ENCODE peak calls at places on chromosomes 13 and 19, in eight cellular contexts. One of them, this sample, is unnamed.

GRCh38 chr19:5046339-5047039 is 77.6 kb downstream of the KDM4B start:
- DNase-seq in heart right ventricle: no peak
- DNase-seq in A549: peak
- DNase-seq in K562: no peak
- DNase-seq in adrenal gland: peak
- DNase-seq in tibial nerve: no peak
- DNase-seq in AG10803: peak
- DNase-seq in tibial artery: peak
- DNase-seq in this sample: no peak

GRCh38 chr19:17846146-17846545 is 1.6 kb downstream of the JAK3 start:
- DNase-seq in heart right ventricle: no peak
- DNase-seq in K562: no peak
- DNase-seq in tibial nerve: no peak
- DNase-seq in tibial artery: no peak
- DNase-seq in adrenal gland: no peak
- DNase-seq in AG10803: no peak
- DNase-seq in A549: no peak
- DNase-seq in this sample: no peak

GRCh38 chr19:4138445-4138844 is 14.5 kb upstream of the MAP2K2 start:
- DNase-seq in adrenal gland: no peak
- DNase-seq in tibial nerve: no peak
- DNase-seq in heart right ventricle: no peak
- DNase-seq in AG10803: no peak
- DNase-seq in tibial artery: no peak
- DNase-seq in A549: no peak
- DNase-seq in K562: no peak
- DNase-seq in this sample: no peak

GRCh38 chr13:99191900-99192399 is 8.7 kb upstream of the UBAC2 start:
- DNase-seq in heart right ventricle: no peak
- DNase-seq in K562: no peak
- DNase-seq in tibial nerve: no peak
- DNase-seq in tibial artery: no peak
- DNase-seq in A549: no peak
- DNase-seq in adrenal gland: no peak
- DNase-seq in AG10803: peak
- DNase-seq in this sample: no peak

GRCh38 chr13:99305180-99305965 is 1.8 kb downstream of the GPR183 start:
- DNase-seq in tibial artery: no peak
- DNase-seq in tibial nerve: no peak
- DNase-seq in heart right ventricle: no peak
- DNase-seq in K562: no peak
- DNase-seq in A549: no peak
- DNase-seq in AG10803: no peak
- DNase-seq in adrenal gland: no peak
- DNase-seq in this sample: no peak

GRCh38 chr13:24911135-24911524 is 147.2 kb downstream of the RNF17 start:
- DNase-seq in heart right ventricle: no peak
- DNase-seq in adrenal gland: no peak
- DNase-seq in tibial artery: no peak
- DNase-seq in K562: peak
- DNase-seq in A549: peak
- DNase-seq in tibial nerve: no peak
- DNase-seq in AG10803: peak
- DNase-seq in this sample: peak

GRCh38 chr13:73146705-73147104 is 87.9 kb downstream of the KLF5 start:
- DNase-seq in AG10803: peak
- DNase-seq in adrenal gland: no peak
- DNase-seq in K562: no peak
- DNase-seq in tibial nerve: no peak
- DNase-seq in heart right ventricle: no peak
- DNase-seq in A549: peak
- DNase-seq in tibial artery: no peak
- DNase-seq in this sample: no peak

GRCh38 chr19:42420055-42420544 is 7.1 kb downstream of the LIPE start:
- DNase-seq in heart right ventricle: peak
- DNase-seq in A549: peak
- DNase-seq in adrenal gland: peak
- DNase-seq in K562: peak
- DNase-seq in AG10803: peak
- DNase-seq in tibial nerve: no peak
- DNase-seq in tibial artery: no peak
- DNase-seq in this sample: no peak

DNA sequence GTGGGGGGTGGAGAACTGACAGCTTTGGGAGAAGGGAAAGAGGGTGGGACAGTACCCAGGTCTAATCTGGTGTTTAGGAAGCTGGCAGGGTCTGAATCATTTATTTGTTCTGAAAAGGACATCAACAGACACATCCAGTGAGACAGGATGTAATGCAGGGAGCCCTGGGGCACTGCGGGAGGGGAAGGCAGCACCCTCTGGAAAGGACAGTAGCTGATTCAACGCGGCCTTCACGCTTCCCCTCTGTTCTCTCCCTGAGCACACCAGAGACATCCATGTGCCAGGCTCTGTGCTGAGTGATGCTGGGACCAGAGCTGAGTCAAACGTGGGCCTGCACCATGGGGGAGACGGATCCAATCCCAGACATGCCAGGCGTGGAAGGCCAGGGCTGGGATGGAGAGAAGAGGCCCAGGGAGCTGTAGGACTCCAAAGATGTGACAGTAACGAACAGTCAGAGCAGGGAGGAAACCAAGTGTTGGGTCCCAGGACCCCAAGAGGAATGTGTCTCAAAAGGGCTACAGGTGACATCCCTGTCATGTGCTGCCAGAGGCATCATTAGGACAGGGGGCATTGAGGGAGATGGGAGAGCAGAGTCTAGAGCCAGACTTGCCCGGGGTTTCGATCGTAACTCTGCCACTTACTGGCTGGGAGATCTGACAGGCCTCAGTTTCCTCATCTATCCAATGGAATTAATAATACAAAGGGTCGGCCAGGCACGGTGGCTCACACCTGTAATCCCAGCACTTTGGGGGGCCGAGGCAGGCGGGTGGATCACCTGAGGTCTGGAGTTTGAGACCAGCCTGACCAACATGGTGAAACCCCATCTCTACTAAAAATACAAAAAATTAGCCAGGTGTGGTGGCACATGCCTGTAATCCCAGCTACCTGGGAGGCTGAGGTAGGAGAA is 1.7 kb downstream of the ETFB start:
- DNase-seq in adrenal gland: peak
- DNase-seq in tibial artery: no peak
- DNase-seq in K562: no peak
- DNase-seq in tibial nerve: no peak
- DNase-seq in heart right ventricle: no peak
- DNase-seq in AG10803: no peak
- DNase-seq in A549: peak
- DNase-seq in this sample: no peak
- H3K4me3 ChIP-seq in adrenal gland: no peak
- H3K4me3 ChIP-seq in tibial artery: no peak
- H3K4me3 ChIP-seq in K562: no peak
- H3K4me3 ChIP-seq in tibial nerve: no peak
- H3K4me3 ChIP-seq in heart right ventricle: peak
- H3K4me3 ChIP-seq in AG10803: no peak
- H3K4me3 ChIP-seq in A549: no peak
- H3K4me3 ChIP-seq in this sample: no peak

GRCh38 chr19:29760752-29761502 is 45.9 kb upstream of the C19orf12 start:
- DNase-seq in tibial nerve: no peak
- DNase-seq in heart right ventricle: no peak
- DNase-seq in adrenal gland: no peak
- DNase-seq in tibial artery: no peak
- DNase-seq in AG10803: no peak
- DNase-seq in K562: no peak
- DNase-seq in A549: no peak
- DNase-seq in this sample: no peak

GRCh38 chr19:29764322-29764721 is 47.5 kb upstream of the CCNE1 start:
- DNase-seq in AG10803: no peak
- DNase-seq in K562: no peak
- DNase-seq in adrenal gland: no peak
- DNase-seq in heart right ventricle: no peak
- DNase-seq in tibial artery: no peak
- DNase-seq in A549: no peak
- DNase-seq in tibial nerve: no peak
- DNase-seq in this sample: no peak

GRCh38 chr19:29759359-29759758 is 44.3 kb upstream of the C19orf12 start:
- DNase-seq in A549: no peak
- DNase-seq in adrenal gland: no peak
- DNase-seq in AG10803: no peak
- DNase-seq in K562: no peak
- DNase-seq in tibial nerve: no peak
- DNase-seq in heart right ventricle: no peak
- DNase-seq in tibial artery: no peak
- DNase-seq in this sample: no peak

GRCh38 chr19:29758863-29759262 is 43.8 kb upstream of the C19orf12 start:
- DNase-seq in A549: no peak
- DNase-seq in heart right ventricle: no peak
- DNase-seq in AG10803: no peak
- DNase-seq in K562: no peak
- DNase-seq in tibial artery: no peak
- DNase-seq in tibial nerve: no peak
- DNase-seq in adrenal gland: no peak
- DNase-seq in this sample: no peak

DNA sequence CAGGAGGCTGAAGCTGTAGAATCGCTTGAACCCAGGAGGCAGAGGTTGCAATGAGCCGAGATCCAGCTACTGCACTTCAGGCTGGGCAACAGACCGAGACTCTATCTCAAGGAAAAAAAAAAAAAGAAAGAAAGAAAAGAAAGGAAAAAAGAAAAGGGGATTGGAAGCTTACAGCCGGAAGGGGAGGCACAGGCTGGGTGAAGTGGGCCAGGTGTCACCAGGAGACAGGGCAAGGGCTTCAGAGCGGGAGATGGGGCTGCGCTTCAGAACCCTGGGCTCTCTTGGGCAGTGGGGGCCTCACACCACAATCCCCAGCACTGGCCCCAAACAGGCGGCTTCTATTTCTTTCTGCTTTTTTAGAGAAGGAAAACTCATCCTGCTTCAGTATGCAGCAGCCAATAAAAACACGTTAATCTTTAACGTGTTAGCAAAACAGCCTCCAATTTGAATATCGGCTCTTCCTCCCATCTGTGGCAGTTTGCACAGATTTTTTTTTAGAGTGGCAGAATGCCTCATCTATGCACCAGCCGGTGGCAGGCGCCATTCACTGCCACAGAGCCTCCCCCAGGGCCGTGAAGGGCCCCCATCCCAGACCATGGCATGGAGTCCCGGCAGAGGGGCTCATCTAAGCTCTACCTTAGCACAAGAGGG is 46.6 kb upstream of the C19orf12 start:
- DNase-seq in K562: no peak
- DNase-seq in tibial nerve: no peak
- DNase-seq in adrenal gland: no peak
- DNase-seq in A549: no peak
- DNase-seq in heart right ventricle: no peak
- DNase-seq in AG10803: no peak
- DNase-seq in tibial artery: no peak
- DNase-seq in this sample: no peak
- TF ChIP-seq CTCF in K562: no peak
- TF ChIP-seq CTCF in tibial nerve: no peak
- TF ChIP-seq CTCF in adrenal gland: no peak
- TF ChIP-seq CTCF in A549: no peak
- TF ChIP-seq CTCF in heart right ventricle: no peak
- TF ChIP-seq CTCF in AG10803: no peak
- TF ChIP-seq CTCF in tibial artery: no peak
- TF ChIP-seq CTCF in this sample: no peak

DNA sequence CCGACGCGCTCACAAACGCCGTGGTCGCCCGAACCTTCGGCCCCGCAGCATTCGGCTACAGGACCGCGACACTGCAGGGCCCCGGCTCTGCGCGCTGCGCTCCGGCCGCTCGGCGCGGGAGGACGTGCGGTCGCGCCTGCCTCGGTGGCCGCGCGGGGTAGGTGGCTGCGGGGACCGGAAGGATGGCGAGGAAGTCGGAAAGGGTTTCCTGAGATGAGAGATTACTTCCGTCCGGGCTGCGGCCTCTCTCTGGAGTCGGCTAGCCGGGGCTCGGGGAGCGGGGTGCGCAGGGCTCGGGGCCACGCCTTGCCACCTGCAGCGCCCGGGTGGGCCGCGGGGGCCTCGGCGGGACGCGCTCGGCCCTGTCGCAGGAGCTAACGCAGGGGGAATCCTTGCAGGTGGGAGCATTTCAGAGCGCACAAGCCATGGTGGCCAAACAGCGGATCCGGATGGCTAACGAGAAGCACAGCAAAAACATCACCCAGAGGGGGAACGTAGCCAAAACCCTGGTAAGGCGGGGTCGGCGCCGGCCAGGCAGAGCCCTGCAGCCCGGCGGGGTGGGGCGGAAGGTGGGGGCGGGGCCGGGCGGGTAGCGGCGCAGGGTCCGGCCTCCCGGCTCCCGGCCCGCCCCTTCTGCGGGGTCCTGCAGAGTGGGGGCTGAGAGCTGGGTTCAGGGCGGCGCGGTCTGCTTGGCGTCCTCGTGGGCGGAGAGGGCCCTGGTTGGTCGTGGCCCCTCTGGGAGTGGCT is at the start of gene SERP2:
- DNase-seq in K562: no peak
- DNase-seq in AG10803: peak
- DNase-seq in heart right ventricle: peak
- DNase-seq in tibial artery: no peak
- DNase-seq in A549: no peak
- DNase-seq in adrenal gland: peak
- DNase-seq in tibial nerve: no peak
- DNase-seq in this sample: no peak
- H3K4me3 ChIP-seq in K562: no peak
- H3K4me3 ChIP-seq in AG10803: peak
- H3K4me3 ChIP-seq in heart right ventricle: peak
- H3K4me3 ChIP-seq in tibial artery: peak
- H3K4me3 ChIP-seq in A549: no peak
- H3K4me3 ChIP-seq in adrenal gland: no peak
- H3K4me3 ChIP-seq in tibial nerve: peak
- H3K4me3 ChIP-seq in this sample: peak

GRCh38 chr13:59750860-59751259 is 412.9 kb downstream of the DIAPH3 start:
- DNase-seq in AG10803: peak
- DNase-seq in heart right ventricle: no peak
- DNase-seq in A549: no peak
- DNase-seq in adrenal gland: no peak
- DNase-seq in K562: no peak
- DNase-seq in tibial artery: no peak
- DNase-seq in tibial nerve: no peak
- DNase-seq in this sample: peak

GRCh38 chr13:59746291-59746962 is 417.3 kb downstream of the DIAPH3 start:
- DNase-seq in A549: no peak
- DNase-seq in K562: no peak
- DNase-seq in adrenal gland: no peak
- DNase-seq in tibial artery: no peak
- DNase-seq in heart right ventricle: no peak
- DNase-seq in tibial nerve: no peak
- DNase-seq in AG10803: peak
- DNase-seq in this sample: peak

GRCh38 chr13:59744747-59745394 is 418.9 kb downstream of the DIAPH3 start:
- DNase-seq in tibial artery: no peak
- DNase-seq in tibial nerve: no peak
- DNase-seq in heart right ventricle: no peak
- DNase-seq in adrenal gland: no peak
- DNase-seq in A549: no peak
- DNase-seq in K562: no peak
- DNase-seq in AG10803: peak
- DNase-seq in this sample: no peak

GRCh38 chr13:59745395-59745788 is 418.3 kb downstream of the DIAPH3 start:
- DNase-seq in tibial artery: no peak
- DNase-seq in adrenal gland: no peak
- DNase-seq in heart right ventricle: no peak
- DNase-seq in AG10803: peak
- DNase-seq in A549: no peak
- DNase-seq in tibial nerve: no peak
- DNase-seq in K562: no peak
- DNase-seq in this sample: no peak

DNA sequence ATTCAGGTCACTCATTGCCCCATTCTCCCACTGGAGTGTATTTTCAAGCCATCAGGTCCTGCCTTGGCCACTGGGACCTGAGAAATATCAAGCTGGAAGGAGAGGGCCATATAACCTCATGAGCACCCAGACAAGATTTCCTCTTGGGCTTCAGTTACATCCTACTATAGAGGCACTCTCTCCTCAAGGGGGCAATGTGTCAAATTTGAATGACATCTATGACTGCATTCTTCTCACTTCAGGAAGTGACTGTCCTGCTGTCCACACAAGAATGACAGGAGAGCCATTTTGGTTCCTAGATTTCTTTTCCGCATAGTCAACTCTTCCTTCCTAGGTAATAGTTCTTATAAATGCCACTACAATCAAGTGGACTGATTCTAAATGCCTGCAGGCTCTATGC is 416.2 kb downstream of the DIAPH3 start:
- DNase-seq in tibial artery: no peak
- DNase-seq in adrenal gland: no peak
- DNase-seq in tibial nerve: no peak
- DNase-seq in AG10803: no peak
- DNase-seq in heart right ventricle: no peak
- DNase-seq in K562: no peak
- DNase-seq in A549: no peak
- DNase-seq in this sample: no peak
- TF ChIP-seq CTCF in tibial artery: no peak
- TF ChIP-seq CTCF in adrenal gland: no peak
- TF ChIP-seq CTCF in tibial nerve: no peak
- TF ChIP-seq CTCF in AG10803: no peak
- TF ChIP-seq CTCF in heart right ventricle: no peak
- TF ChIP-seq CTCF in K562: no peak
- TF ChIP-seq CTCF in A549: no peak
- TF ChIP-seq CTCF in this sample: no peak

This sample was measured in BJ.